ENCODE peak calls at places on chromosomes 4 and X, in seven cellular contexts. U, Y, G, I, C, L and E are unnamed samples.

GRCh38 chr4:164648151-164648848 is 105.6 kb upstream of the SMIM31 start:
- DNase-seq in G (no peak), L (no peak), C (no peak), U (no peak), I (no peak), Y (no peak), E (no peak)

GRCh38 chr4:169383724-169384123 is 113.0 kb upstream of the SH3RF1 start:
- DNase-seq in U (no peak), I (no peak), C (no peak), L (peak; percentile 97), Y (no peak), G (no peak), E (no peak)

GRCh38 chr4:183300070-183300469 is 20.0 kb downstream of the CLDN22 start:
- DNase-seq in I (no peak), U (no peak), Y (peak; percentile 37), L (peak; percentile 75), C (no peak), G (no peak), E (no peak)

GRCh38 chr4:109434793-109435080 is 1.1 kb downstream of the SEC24B start:
- DNase-seq in I (no peak), L (peak; percentile 37), U (no peak), C (no peak), G (no peak), Y (no peak), E (no peak)

GRCh38 chr4:122552898-122553297 is 68.0 kb downstream of the IL21 start:
- DNase-seq in U (no peak), L (no peak), C (no peak), Y (no peak), G (no peak), I (no peak), E (no peak)

GRCh38 chr4:93730251-93730650 is 98.3 kb upstream of the ATOH1 start:
- DNase-seq in L (no peak), C (no peak), G (peak; percentile 39), I (no peak), U (no peak), Y (no peak), E (no peak)

GRCh38 chr4:181150173-181150572 is 1093.0 kb upstream of the TENM3 start:
- DNase-seq in Y (no peak), I (no peak), C (no peak), G (no peak), U (no peak), L (no peak), E (no peak)

GRCh38 chr4:133483600-133484246 is 334.6 kb downstream of the PCDH10 start:
- DNase-seq in L (peak; percentile 33), C (no peak), G (peak; percentile 51), Y (peak; percentile 65), U (no peak), I (peak; percentile 14), E (peak; percentile 31)

GRCh38 chr4:183312841-183313240 is 7.2 kb downstream of the CLDN22 start:
- DNase-seq in U (no peak), C (no peak), I (no peak), Y (no peak), L (no peak), G (no peak), E (no peak)

GRCh38 chr4:126202226-126202625 is 887.5 kb downstream of the FAT4 start:
- DNase-seq in U (no peak), Y (no peak), C (no peak), G (no peak), L (no peak), I (no peak), E (no peak)

GRCh38 chrX:141936080-141936479 is 32.4 kb downstream of the MAGEC1 start:
- DNase-seq in L (no peak), U (no peak), Y (peak; percentile 3), I (peak; percentile 0), G (no peak), C (no peak), E (no peak)

GRCh38 chr4:7649741-7650531 is 215.2 kb upstream of the PSAPL1 start:
- DNase-seq in Y (no peak), C (no peak), U (no peak), L (peak; percentile 95), I (peak; percentile 23), G (no peak), E (no peak)

GRCh38 chr4:16259531-16260246 is 33.4 kb upstream of the TAPT1 start:
- DNase-seq in Y (no peak), C (no peak), G (no peak), U (no peak), I (no peak), L (peak; percentile 16), E (no peak)

GRCh38 chrX:124737771-124738170 is 391.4 kb downstream of the SH2D1A start:
- DNase-seq in U (no peak), L (no peak), C (no peak), G (no peak), Y (peak; percentile 10), I (no peak), E (no peak)

GRCh38 chrX:104315555-104315954 is 60.8 kb upstream of the ESX1 start:
- DNase-seq in C (no peak), G (no peak), Y (no peak), L (peak; percentile 69), U (no peak), I (no peak), E (no peak)

GRCh38 chr4:25904748-25905082 is 9.3 kb upstream of the SMIM20 start:
- DNase-seq in C (no peak), U (no peak), I (no peak), Y (no peak), L (no peak), G (no peak), E (no peak)

GRCh38 chr4:41437264-41437566 is 100.7 kb upstream of the LIMCH1 start:
- DNase-seq in Y (no peak), C (no peak), L (no peak), I (no peak), U (no peak), G (no peak), E (no peak)

GRCh38 chr4:25810815-25811690 is 51.7 kb downstream of the SEL1L3 start:
- DNase-seq in I (no peak), G (peak; percentile 51), L (peak; percentile 54), C (no peak), Y (peak; percentile 43), U (no peak), E (no peak)

GRCh38 chr4:139316733-139317132 is 14.5 kb upstream of the NDUFC1 start:
- DNase-seq in I (peak; percentile 52), Y (no peak), L (no peak), C (no peak), G (no peak), U (no peak), E (no peak)

GRCh38 chr4:139315221-139315675 is 13.0 kb upstream of the NDUFC1 start:
- DNase-seq in I (no peak), G (peak; percentile 52), U (no peak), Y (no peak), C (no peak), L (no peak), E (no peak)

GRCh38 chr4:139319571-139319970 is 17.3 kb upstream of the NDUFC1 start:
- DNase-seq in L (no peak), U (no peak), I (no peak), C (no peak), Y (no peak), G (no peak), E (no peak)

GRCh38 chr4:139314047-139314800 is 11.9 kb upstream of the NDUFC1 start:
- DNase-seq in Y (peak; percentile 49), L (no peak), I (no peak), G (peak; percentile 75), C (no peak), U (no peak), E (no peak)

DNA sequence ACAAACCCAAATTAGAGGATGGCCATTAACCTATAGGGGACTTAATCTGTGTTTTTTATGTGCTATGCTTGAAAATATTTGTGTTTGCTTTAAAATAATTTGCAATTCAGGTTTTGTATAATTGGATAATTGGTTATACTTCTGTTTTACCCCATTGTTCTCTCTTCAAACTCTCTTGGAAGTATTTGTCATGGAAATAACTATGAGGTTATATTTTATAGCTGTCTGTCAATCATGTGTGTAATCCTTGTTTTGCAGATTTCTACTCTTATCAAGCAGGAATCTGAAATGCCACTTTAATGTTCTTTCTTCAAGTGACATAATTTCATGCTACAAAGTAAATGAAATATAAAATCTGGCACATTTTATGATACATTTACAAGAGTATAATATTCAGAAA is 15.4 kb upstream of the NDUFC1 start:
- DNase-seq in L (no peak), C (no peak), U (no peak), G (no peak), I (no peak), Y (no peak), E (no peak)
- H3K4me1 ChIP-seq in L (peaks cover under 1% of the 10 kb centered on the region), C (peaks cover 3% of the 10 kb centered on the region), U (no peaks in the 10 kb centered on the region), G (no peaks in the 10 kb centered on the region), I (peaks cover 12% of the 10 kb centered on the region), Y (peaks cover 39% of the 10 kb centered on the region), E (peaks cover 13% of the 10 kb centered on the region)

DNA sequence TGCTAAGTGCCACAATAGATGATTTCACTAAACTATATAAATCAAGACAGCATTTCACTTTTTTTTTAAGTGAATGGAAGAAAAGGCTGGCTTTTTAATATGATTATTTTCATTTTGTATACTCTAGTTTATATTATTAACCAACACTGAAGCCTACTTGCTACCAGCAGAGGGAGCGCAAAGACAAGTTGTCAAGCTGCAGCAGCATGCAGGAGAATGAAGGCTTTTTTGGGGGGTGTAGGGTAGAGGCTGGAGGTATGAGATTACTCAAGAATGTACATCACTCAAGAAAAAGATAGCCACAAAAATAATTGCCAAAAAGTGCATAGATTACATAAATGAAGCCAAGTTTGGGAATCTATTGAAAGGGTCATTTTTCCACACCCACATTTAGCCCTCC is 519.5 kb downstream of the FGF13 start:
- DNase-seq in U (peak; percentile 4), G (peak; percentile 71), L (peak; percentile 19), I (peak; percentile 37), C (no peak), Y (peak; percentile 61), E (peak; percentile 16)
- TF ChIP-seq CTCF in U (peak; percentile 48), G (peak; percentile 92), L (peak; percentile 48), I (peak; percentile 57), C (no peak), Y (peak; percentile 81), E (peak; percentile 42)

GRCh38 chrX:153507484-153508178 is 9.8 kb upstream of the ATP2B3 start:
- DNase-seq in I (peak; percentile 82), Y (peak; percentile 78), L (peak; percentile 58), C (peak; percentile 80), U (peak; percentile 74), G (peak; percentile 94), E (peak; percentile 65)
- H3K4me3 ChIP-seq in I (no peak overlapping the region), Y (no peak overlapping the region), L (no peak overlapping the region), C (no peak overlapping the region), U (no peak overlapping the region), G (no peak overlapping the region), E (no peak overlapping the region)

GRCh38 chrX:37825225-37825842 is 22.0 kb downstream of the DYNLT3 start:
- DNase-seq in U (peak; percentile 5), Y (peak; percentile 59), C (peak; percentile 68), I (peak; percentile 51), G (peak; percentile 74), L (peak; percentile 38), E (peak; percentile 41)
- H3K4me1 ChIP-seq in U (no peaks in the 10 kb centered on the region), Y (no peaks in the 10 kb centered on the region), C (no peaks in the 10 kb centered on the region), I (no peaks in the 10 kb centered on the region), G (no peaks in the 10 kb centered on the region), L (peaks cover 1% of the 10 kb centered on the region), E (no peaks in the 10 kb centered on the region)